ENCODE peak calls at places on chromosomes 16 and 17, in six cellular contexts. One of them, this sample, is unnamed.
A peak's percentile ranks its signal among the peaks of the same experiment; 100 is the strongest.

GRCh38 chr16:9092963-9093477 is 1.6 kb downstream of the HAPSTR1 start:
- DNase-seq in tibial artery: peak; percentile 67
- DNase-seq in neural crest cell: peak; percentile 16
- DNase-seq in astrocyte of the cerebellum: no peak
- DNase-seq in IMR-90: no peak
- DNase-seq in cardiac fibroblast: no peak
- DNase-seq in this sample: peak; percentile 37

GRCh38 chr17:19753661-19754463 is 5.8 kb upstream of the ALDH3A1 start:
- DNase-seq in tibial artery: peak; percentile 79
- DNase-seq in astrocyte of the cerebellum: no peak
- DNase-seq in cardiac fibroblast: no peak
- DNase-seq in neural crest cell: no peak
- DNase-seq in IMR-90: no peak
- DNase-seq in this sample: peak; percentile 30

GRCh38 chr17:9346296-9346926 is 229.2 kb downstream of the STX8 start:
- DNase-seq in IMR-90: peak; percentile 33
- DNase-seq in cardiac fibroblast: peak; percentile 56
- DNase-seq in neural crest cell: no peak
- DNase-seq in tibial artery: no peak
- DNase-seq in astrocyte of the cerebellum: peak; percentile 96
- DNase-seq in this sample: no peak

GRCh38 chr16:69482410-69482951 is 58.1 kb downstream of the CYB5B start:
- DNase-seq in cardiac fibroblast: peak; percentile 88
- DNase-seq in tibial artery: peak; percentile 84
- DNase-seq in astrocyte of the cerebellum: peak; percentile 31
- DNase-seq in neural crest cell: no peak
- DNase-seq in IMR-90: peak; percentile 27
- DNase-seq in this sample: peak; percentile 95

GRCh38 chr16:47037746-47038458 is 64.4 kb upstream of the DNAJA2 start:
- DNase-seq in astrocyte of the cerebellum: peak; percentile 15
- DNase-seq in cardiac fibroblast: peak; percentile 78
- DNase-seq in IMR-90: peak; percentile 62
- DNase-seq in neural crest cell: peak; percentile 96
- DNase-seq in tibial artery: peak; percentile 89
- DNase-seq in this sample: peak; percentile 91

GRCh38 chr17:45341389-45342158 is 24.8 kb upstream of the MAP3K14 start:
- DNase-seq in tibial artery: peak; percentile 75
- DNase-seq in astrocyte of the cerebellum: no peak
- DNase-seq in cardiac fibroblast: peak; percentile 84
- DNase-seq in IMR-90: peak; percentile 85
- DNase-seq in neural crest cell: peak; percentile 30
- DNase-seq in this sample: peak; percentile 75

GRCh38 chr17:21742326-21742725 is 50.0 kb downstream of the KCNJ18 start:
- DNase-seq in cardiac fibroblast: no peak
- DNase-seq in astrocyte of the cerebellum: no peak
- DNase-seq in tibial artery: no peak
- DNase-seq in IMR-90: no peak
- DNase-seq in neural crest cell: no peak
- DNase-seq in this sample: no peak

GRCh38 chr16:55703003-55704001 is 47.5 kb downstream of the SLC6A2 start:
- DNase-seq in neural crest cell: peak; percentile 26
- DNase-seq in IMR-90: peak; percentile 68
- DNase-seq in astrocyte of the cerebellum: peak; percentile 64
- DNase-seq in tibial artery: no peak
- DNase-seq in cardiac fibroblast: peak; percentile 83
- DNase-seq in this sample: no peak

GRCh38 chr17:32671891-32672290 is 185.1 kb downstream of the CDK5R1 start:
- DNase-seq in tibial artery: peak; percentile 88
- DNase-seq in astrocyte of the cerebellum: no peak
- DNase-seq in cardiac fibroblast: peak; percentile 11
- DNase-seq in IMR-90: no peak
- DNase-seq in neural crest cell: no peak
- DNase-seq in this sample: no peak

GRCh38 chr17:48494335-48494734 is 36.5 kb downstream of the HOXB1 start:
- DNase-seq in IMR-90: peak; percentile 90
- DNase-seq in neural crest cell: no peak
- DNase-seq in tibial artery: no peak
- DNase-seq in cardiac fibroblast: peak; percentile 81
- DNase-seq in astrocyte of the cerebellum: peak; percentile 54
- DNase-seq in this sample: no peak

GRCh38 chr16:67800252-67801046 is 5.9 kb downstream of the RANBP10 start:
- DNase-seq in cardiac fibroblast: peak; percentile 18
- DNase-seq in IMR-90: no peak
- DNase-seq in astrocyte of the cerebellum: no peak
- DNase-seq in neural crest cell: no peak
- DNase-seq in tibial artery: no peak
- DNase-seq in this sample: peak; percentile 18

GRCh38 chr17:82204831-82205719 is 7.6 kb downstream of the CCDC57 start:
- DNase-seq in IMR-90: peak; percentile 85
- DNase-seq in cardiac fibroblast: peak; percentile 84
- DNase-seq in astrocyte of the cerebellum: no peak
- DNase-seq in tibial artery: no peak
- DNase-seq in neural crest cell: no peak
- DNase-seq in this sample: peak; percentile 63

GRCh38 chr16:4324871-4325740 is 9.2 kb downstream of the GLIS2 start:
- DNase-seq in cardiac fibroblast: no peak
- DNase-seq in neural crest cell: no peak
- DNase-seq in tibial artery: no peak
- DNase-seq in IMR-90: no peak
- DNase-seq in astrocyte of the cerebellum: no peak
- DNase-seq in this sample: no peak

GRCh38 chr16:1223355-1224214 is 1.5 kb downstream of the TPSG1 start:
- DNase-seq in cardiac fibroblast: no peak
- DNase-seq in neural crest cell: no peak
- DNase-seq in tibial artery: no peak
- DNase-seq in IMR-90: no peak
- DNase-seq in astrocyte of the cerebellum: no peak
- DNase-seq in this sample: no peak

GRCh38 chr17:1077536-1078061 is 80.7 kb downstream of the TIMM22 start:
- DNase-seq in astrocyte of the cerebellum: no peak
- DNase-seq in IMR-90: no peak
- DNase-seq in tibial artery: no peak
- DNase-seq in neural crest cell: no peak
- DNase-seq in cardiac fibroblast: no peak
- DNase-seq in this sample: no peak

GRCh38 chr17:36683387-36683786 is 82.0 kb downstream of the MRM1 start:
- DNase-seq in IMR-90: no peak
- DNase-seq in cardiac fibroblast: no peak
- DNase-seq in tibial artery: no peak
- DNase-seq in neural crest cell: no peak
- DNase-seq in astrocyte of the cerebellum: no peak
- DNase-seq in this sample: no peak

GRCh38 chr17:67532326-67532871 is 155.3 kb downstream of the PITPNC1 start:
- DNase-seq in cardiac fibroblast: no peak
- DNase-seq in astrocyte of the cerebellum: no peak
- DNase-seq in IMR-90: no peak
- DNase-seq in tibial artery: no peak
- DNase-seq in neural crest cell: no peak
- DNase-seq in this sample: no peak

GRCh38 chr16:62913333-62913732 is 877.1 kb upstream of the CDH8 start:
- DNase-seq in astrocyte of the cerebellum: no peak
- DNase-seq in neural crest cell: no peak
- DNase-seq in IMR-90: no peak
- DNase-seq in cardiac fibroblast: no peak
- DNase-seq in tibial artery: no peak
- DNase-seq in this sample: no peak

GRCh38 chr17:3660311-3660891 is 8.0 kb downstream of the TAX1BP3 start:
- DNase-seq in neural crest cell: no peak
- DNase-seq in astrocyte of the cerebellum: no peak
- DNase-seq in tibial artery: peak; percentile 86
- DNase-seq in cardiac fibroblast: no peak
- DNase-seq in IMR-90: no peak
- DNase-seq in this sample: no peak

GRCh38 chr17:20084621-20085282 is 75.6 kb downstream of the SPECC1 start:
- DNase-seq in neural crest cell: no peak
- DNase-seq in IMR-90: no peak
- DNase-seq in tibial artery: no peak
- DNase-seq in cardiac fibroblast: no peak
- DNase-seq in astrocyte of the cerebellum: no peak
- DNase-seq in this sample: no peak

GRCh38 chr17:75346906-75347305 is 57.7 kb upstream of the SLC25A19 start:
- DNase-seq in cardiac fibroblast: no peak
- DNase-seq in astrocyte of the cerebellum: no peak
- DNase-seq in tibial artery: no peak
- DNase-seq in IMR-90: peak; percentile 72
- DNase-seq in neural crest cell: no peak
- DNase-seq in this sample: no peak

GRCh38 chr17:8119575-8120519 is 1.5 kb upstream of the ALOXE3 start:
- DNase-seq in IMR-90: peak; percentile 92
- DNase-seq in cardiac fibroblast: peak; percentile 97
- DNase-seq in neural crest cell: peak; percentile 96
- DNase-seq in astrocyte of the cerebellum: peak; percentile 80
- DNase-seq in tibial artery: peak; percentile 86
- DNase-seq in this sample: peak; percentile 71

GRCh38 chr16:12120331-12120981 is 143.9 kb downstream of the SNX29 start:
- DNase-seq in cardiac fibroblast: peak; percentile 92
- DNase-seq in neural crest cell: no peak
- DNase-seq in IMR-90: peak; percentile 84
- DNase-seq in astrocyte of the cerebellum: peak; percentile 29
- DNase-seq in tibial artery: peak; percentile 82
- DNase-seq in this sample: peak; percentile 76

GRCh38 chr17:76247304-76247703 is 7.0 kb upstream of the RNF157 start:
- DNase-seq in astrocyte of the cerebellum: no peak
- DNase-seq in IMR-90: no peak
- DNase-seq in tibial artery: peak; percentile 9
- DNase-seq in cardiac fibroblast: no peak
- DNase-seq in neural crest cell: no peak
- DNase-seq in this sample: no peak

GRCh38 chr16:60123387-60124023 is 1389.4 kb upstream of the GOT2 start:
- DNase-seq in tibial artery: no peak
- DNase-seq in IMR-90: no peak
- DNase-seq in cardiac fibroblast: no peak
- DNase-seq in astrocyte of the cerebellum: peak; percentile 61
- DNase-seq in neural crest cell: no peak
- DNase-seq in this sample: no peak

GRCh38 chr16:54287758-54288591 is 1.4 kb upstream of the IRX3 start:
- DNase-seq in IMR-90: no peak
- DNase-seq in tibial artery: no peak
- DNase-seq in cardiac fibroblast: peak; percentile 9
- DNase-seq in astrocyte of the cerebellum: no peak
- DNase-seq in neural crest cell: no peak
- DNase-seq in this sample: no peak

GRCh38 chr16:54285414-54286066 is 1.0 kb downstream of the IRX3 start:
- DNase-seq in IMR-90: no peak
- DNase-seq in astrocyte of the cerebellum: no peak
- DNase-seq in tibial artery: peak; percentile 65
- DNase-seq in neural crest cell: peak; percentile 23
- DNase-seq in cardiac fibroblast: peak; percentile 70
- DNase-seq in this sample: no peak

GRCh38 chr16:54286067-54286329 is 589 bp downstream of the IRX3 start:
- DNase-seq in IMR-90: no peak
- DNase-seq in cardiac fibroblast: no peak
- DNase-seq in astrocyte of the cerebellum: no peak
- DNase-seq in neural crest cell: no peak
- DNase-seq in tibial artery: no peak
- DNase-seq in this sample: no peak

GRCh38 chr16:54287018-54287757 is 601 bp upstream of the IRX3 start:
- DNase-seq in neural crest cell: no peak
- DNase-seq in IMR-90: no peak
- DNase-seq in cardiac fibroblast: no peak
- DNase-seq in astrocyte of the cerebellum: no peak
- DNase-seq in tibial artery: no peak
- DNase-seq in this sample: no peak

GRCh38 chr16:54286330-54287017 is at the start of gene IRX3:
- DNase-seq in cardiac fibroblast: peak; percentile 94
- DNase-seq in neural crest cell: peak; percentile 70
- DNase-seq in IMR-90: peak; percentile 4
- DNase-seq in tibial artery: peak; percentile 93
- DNase-seq in astrocyte of the cerebellum: peak; percentile 82
- DNase-seq in this sample: peak; percentile 69
- TF ChIP-seq CTCF in cardiac fibroblast: no peak
- TF ChIP-seq CTCF in neural crest cell: no peak
- TF ChIP-seq CTCF in IMR-90: no peak
- TF ChIP-seq CTCF in tibial artery: no peak
- TF ChIP-seq CTCF in astrocyte of the cerebellum: no peak
- TF ChIP-seq CTCF in this sample: no peak

GRCh38 chr16:77722315-77723107 is at the start of gene NUDT7:
- DNase-seq in astrocyte of the cerebellum: peak; percentile 92
- DNase-seq in cardiac fibroblast: peak; percentile 97
- DNase-seq in tibial artery: peak; percentile 99
- DNase-seq in IMR-90: peak; percentile 96
- DNase-seq in neural crest cell: peak; percentile 99
- DNase-seq in this sample: peak; percentile 100
- TF ChIP-seq CTCF in astrocyte of the cerebellum: peak; percentile 36
- TF ChIP-seq CTCF in cardiac fibroblast: no peak
- TF ChIP-seq CTCF in tibial artery: no peak
- TF ChIP-seq CTCF in IMR-90: peak; percentile 17
- TF ChIP-seq CTCF in neural crest cell: no peak
- TF ChIP-seq CTCF in this sample: peak; percentile 13

DNA sequence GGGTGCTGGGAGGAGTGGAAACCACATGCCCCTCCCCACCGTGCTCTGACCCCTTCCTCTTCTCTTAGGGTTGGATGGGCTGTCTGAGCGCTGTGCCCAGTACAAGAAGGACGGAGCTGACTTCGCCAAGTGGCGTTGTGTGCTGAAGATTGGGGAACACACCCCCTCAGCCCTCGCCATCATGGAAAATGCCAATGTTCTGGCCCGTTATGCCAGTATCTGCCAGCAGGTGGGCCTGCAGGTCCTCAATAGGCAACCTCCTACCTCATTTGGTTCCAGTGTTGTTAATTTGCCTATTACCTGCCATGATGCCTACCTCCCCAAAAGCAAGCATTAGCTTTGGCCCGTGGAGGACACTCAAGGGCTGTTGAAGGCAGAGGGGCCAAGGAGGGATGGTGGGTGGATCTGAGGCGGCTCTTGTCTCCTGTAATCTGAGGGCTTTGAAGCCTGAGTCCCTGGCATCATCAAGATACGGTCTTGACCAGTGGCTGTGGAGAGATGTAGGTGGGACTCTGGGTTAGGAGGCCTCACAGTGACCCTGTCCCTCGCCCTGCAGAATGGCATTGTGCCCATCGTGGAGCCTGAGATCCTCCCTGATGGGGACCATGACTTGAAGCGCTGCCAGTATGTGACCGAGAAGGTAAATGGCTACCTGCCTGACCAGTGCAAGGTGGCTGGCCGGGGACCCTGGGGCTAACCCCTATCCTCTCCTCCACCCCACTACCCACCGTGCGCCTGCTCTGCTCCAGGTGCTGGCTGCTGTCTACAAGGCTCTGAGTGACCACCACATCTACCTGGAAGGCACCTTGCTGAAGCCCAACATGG is 3.4 kb downstream of the ALDOA start:
- DNase-seq in neural crest cell: no peak
- DNase-seq in astrocyte of the cerebellum: no peak
- DNase-seq in cardiac fibroblast: peak; percentile 43
- DNase-seq in tibial artery: no peak
- DNase-seq in IMR-90: no peak
- DNase-seq in this sample: peak; percentile 55
- TF ChIP-seq CTCF in neural crest cell: peak; percentile 68
- TF ChIP-seq CTCF in astrocyte of the cerebellum: peak; percentile 63
- TF ChIP-seq CTCF in cardiac fibroblast: peak; percentile 65
- TF ChIP-seq CTCF in tibial artery: peak; percentile 15
- TF ChIP-seq CTCF in IMR-90: peak; percentile 56
- TF ChIP-seq CTCF in this sample: peak; percentile 64

GRCh38 chr16:30838876-30839471 is 52.0 kb upstream of the ZNF629 start:
- DNase-seq in neural crest cell: no peak
- DNase-seq in IMR-90: no peak
- DNase-seq in tibial artery: no peak
- DNase-seq in astrocyte of the cerebellum: no peak
- DNase-seq in cardiac fibroblast: no peak
- DNase-seq in this sample: no peak
- TF ChIP-seq CTCF in neural crest cell: peak; percentile 15
- TF ChIP-seq CTCF in IMR-90: no peak
- TF ChIP-seq CTCF in tibial artery: no peak
- TF ChIP-seq CTCF in astrocyte of the cerebellum: peak; percentile 2
- TF ChIP-seq CTCF in cardiac fibroblast: no peak
- TF ChIP-seq CTCF in this sample: peak; percentile 8